ENCODE peak calls at places on chromosomes 4 and X, in five cellular contexts. R is CD8-positive, alpha-beta T cell; J is fibroblast of lung; D is lung; Y is astrocyte. W is an unnamed sample.

GRCh38 chr4:22029803-22030202 is 81.2 kb upstream of the KCNIP4 start:
- DNase-seq in R (no peak), J (no peak), D (no peak), Y (no peak), W (no peak)

GRCh38 chr4:89929425-89930272 is 35.0 kb downstream of the MMRN1 start:
- DNase-seq in R (no peak), D (no peak), Y (no peak), J (peak; percentile 6), W (no peak)

GRCh38 chr4:75511841-75512240 is 2.4 kb downstream of the RCHY1 start:
- DNase-seq in J (no peak), R (no peak), Y (no peak), D (no peak), W (no peak)

GRCh38 chr4:85741921-85742591 is 267.1 kb downstream of the ARHGAP24 start:
- DNase-seq in Y (no peak), J (no peak), R (no peak), D (no peak), W (peak; percentile 96)

GRCh38 chr4:138916763-138917162 is 98.8 kb upstream of the NOCT start:
- DNase-seq in R (no peak), J (no peak), D (no peak), Y (no peak), W (no peak)

GRCh38 chr4:182507808-182508207 is 264.6 kb downstream of the TENM3 start:
- DNase-seq in D (no peak), Y (no peak), J (peak; percentile 23), R (no peak), W (no peak)

GRCh38 chr4:141919648-141920047 is 283.3 kb downstream of the IL15 start:
- DNase-seq in J (no peak), R (no peak), D (no peak), Y (no peak), W (no peak)

GRCh38 chr4:138540056-138540800 is 298.1 kb upstream of the SLC7A11 start:
- DNase-seq in Y (peak; percentile 59), D (no peak), R (no peak), J (peak; percentile 71), W (no peak)

GRCh38 chr4:126267689-126268088 is 952.9 kb downstream of the FAT4 start:
- DNase-seq in R (no peak), Y (peak; percentile 54), J (peak; percentile 53), D (no peak), W (no peak)

GRCh38 chr4:7787067-7787466 is 152.6 kb downstream of the AFAP1 start:
- DNase-seq in R (no peak), Y (no peak), D (no peak), J (no peak), W (no peak)

GRCh38 chrX:154732421-154733071 is 18.3 kb downstream of the GAB3 start:
- DNase-seq in Y (peak; percentile 81), D (no peak), J (peak; percentile 86), R (no peak), W (no peak)
- H3K4me1 ChIP-seq in Y (peaks cover 79% of the 10 kb centered on the region), D (peaks cover 28% of the 10 kb centered on the region), J (peaks cover 32% of the 10 kb centered on the region), R (peaks cover 88% of the 10 kb centered on the region), W (peaks cover 2% of the 10 kb centered on the region)

DNA sequence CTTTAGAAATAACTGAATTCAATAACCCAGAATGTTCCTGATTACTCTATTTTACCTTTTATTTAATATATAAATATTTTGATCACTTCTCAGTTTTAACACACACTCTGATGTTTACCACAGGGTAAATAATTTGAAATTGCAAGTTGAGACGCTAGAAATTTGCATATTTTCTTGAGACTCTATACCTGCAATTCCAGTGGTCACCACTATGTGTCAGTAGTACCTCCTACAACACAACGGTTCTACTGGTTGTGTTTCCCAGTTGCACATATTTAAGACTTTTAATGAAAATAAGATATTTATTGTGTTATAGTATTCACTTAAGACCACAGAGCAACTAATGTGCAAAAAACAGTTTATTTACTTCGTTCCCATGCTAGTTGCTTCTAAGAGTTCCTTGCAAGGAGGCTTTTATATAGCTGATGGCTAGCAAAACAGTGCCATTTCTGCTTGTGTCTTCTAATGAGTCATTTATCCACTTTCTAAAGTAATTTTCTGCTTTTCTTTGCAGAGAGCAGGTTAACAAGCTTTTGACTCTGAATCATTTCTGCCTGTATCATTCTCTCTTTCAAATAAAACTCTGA is 98.9 kb upstream of the PDLIM3 start:
- DNase-seq in D (no peak), Y (no peak), J (no peak), R (no peak), W (no peak)
- TF ChIP-seq CTCF in D (no peak), Y (peak; percentile 50), J (peak; percentile 26), R (no peak), W (peak; percentile 49)

GRCh38 chr4:94420356-94420755 is 31.4 kb upstream of the PDLIM5 start:
- DNase-seq in R (no peak), D (no peak), J (no peak), Y (no peak), W (no peak)
- H3K9me3 ChIP-seq in R (no peaks in the 10 kb centered on the region), D (peaks cover 1% of the 10 kb centered on the region), J (no peaks in the 10 kb centered on the region), Y (no peaks in the 10 kb centered on the region), W (no peaks in the 10 kb centered on the region)

DNA sequence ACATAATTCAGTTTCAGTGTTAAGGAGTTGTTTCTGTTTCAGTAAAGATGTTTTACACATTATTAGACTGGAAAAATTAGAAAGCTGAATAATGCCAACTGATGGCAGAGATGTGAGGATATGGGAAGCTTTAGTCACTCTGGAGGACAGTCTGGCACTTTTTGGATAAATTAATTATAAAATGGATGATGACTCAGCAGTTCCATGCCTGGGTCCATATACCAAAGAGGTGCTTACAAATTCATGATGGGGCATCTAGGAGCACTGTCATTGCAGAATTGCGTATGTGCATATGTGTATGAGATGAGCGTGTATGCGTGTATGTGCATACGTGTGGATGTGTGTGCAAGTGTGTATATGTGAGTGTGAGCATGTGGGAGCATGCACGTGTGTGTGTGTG is 31.2 kb upstream of the ANKRD50 start:
- DNase-seq in D (no peak), Y (no peak), J (no peak), R (no peak), W (no peak)
- H3K4me1 ChIP-seq in D (no peaks in the 10 kb centered on the region), Y (no peaks in the 10 kb centered on the region), J (peaks cover 5% of the 10 kb centered on the region), R (no peaks in the 10 kb centered on the region), W (no peaks in the 10 kb centered on the region)

GRCh38 chr4:48021086-48021485 is 4.5 kb downstream of the NIPAL1 start:
- DNase-seq in D (no peak), J (no peak), R (no peak), Y (no peak), W (no peak)

GRCh38 chr4:48027653-48028052 is 11.1 kb downstream of the NIPAL1 start:
- DNase-seq in Y (no peak), D (no peak), R (no peak), J (no peak), W (no peak)

GRCh38 chr4:48025005-48025404 is 8.4 kb downstream of the NIPAL1 start:
- DNase-seq in D (no peak), Y (peak; percentile 65), R (no peak), J (peak; percentile 73), W (no peak)

GRCh38 chr4:48022192-48022799 is 5.7 kb downstream of the NIPAL1 start:
- DNase-seq in Y (peak; percentile 51), D (no peak), R (no peak), J (peak; percentile 68), W (no peak)

GRCh38 chr4:48024522-48024921 is 8.0 kb downstream of the NIPAL1 start:
- DNase-seq in J (no peak), R (no peak), D (no peak), Y (peak; percentile 11), W (no peak)
- TF ChIP-seq CTCF in J (no peak), R (no peak), D (no peak), Y (no peak), W (no peak)

GRCh38 chrX:63963382-63963781 is 178.4 kb upstream of the ARHGEF9 start:
- DNase-seq in J (no peak), D (no peak), R (no peak), Y (no peak), W (no peak)
- H3K9me3 ChIP-seq in J (no peaks in the 10 kb centered on the region), D (no peaks in the 10 kb centered on the region), R (no peaks in the 10 kb centered on the region), Y (no peaks in the 10 kb centered on the region), W (no peaks in the 10 kb centered on the region)

DNA sequence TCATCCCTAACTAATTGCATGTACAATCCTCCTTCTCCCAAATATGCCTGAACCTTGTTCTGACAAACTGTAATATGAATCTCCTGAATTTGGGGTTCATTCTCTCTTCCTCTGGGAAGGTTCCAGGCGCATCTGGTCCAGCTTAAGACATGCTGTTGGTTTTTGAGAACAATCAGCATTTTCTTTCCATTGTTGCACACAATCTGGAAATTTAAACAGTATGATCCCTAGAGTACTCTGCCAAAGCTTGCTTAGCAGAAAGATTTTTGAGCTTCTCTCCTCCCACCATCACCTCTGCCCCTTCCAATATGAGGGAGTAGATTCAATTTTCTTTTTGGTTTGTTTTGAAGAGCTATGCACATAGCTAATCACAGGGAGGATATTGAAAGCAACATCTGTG is 50.1 kb downstream of the SRPX start:
- DNase-seq in D (no peak), R (no peak), Y (no peak), J (no peak), W (no peak)
- H3K4me1 ChIP-seq in D (peaks cover 1% of the 10 kb centered on the region), R (no peaks in the 10 kb centered on the region), Y (no peaks in the 10 kb centered on the region), J (no peaks in the 10 kb centered on the region), W (no peaks in the 10 kb centered on the region)

DNA sequence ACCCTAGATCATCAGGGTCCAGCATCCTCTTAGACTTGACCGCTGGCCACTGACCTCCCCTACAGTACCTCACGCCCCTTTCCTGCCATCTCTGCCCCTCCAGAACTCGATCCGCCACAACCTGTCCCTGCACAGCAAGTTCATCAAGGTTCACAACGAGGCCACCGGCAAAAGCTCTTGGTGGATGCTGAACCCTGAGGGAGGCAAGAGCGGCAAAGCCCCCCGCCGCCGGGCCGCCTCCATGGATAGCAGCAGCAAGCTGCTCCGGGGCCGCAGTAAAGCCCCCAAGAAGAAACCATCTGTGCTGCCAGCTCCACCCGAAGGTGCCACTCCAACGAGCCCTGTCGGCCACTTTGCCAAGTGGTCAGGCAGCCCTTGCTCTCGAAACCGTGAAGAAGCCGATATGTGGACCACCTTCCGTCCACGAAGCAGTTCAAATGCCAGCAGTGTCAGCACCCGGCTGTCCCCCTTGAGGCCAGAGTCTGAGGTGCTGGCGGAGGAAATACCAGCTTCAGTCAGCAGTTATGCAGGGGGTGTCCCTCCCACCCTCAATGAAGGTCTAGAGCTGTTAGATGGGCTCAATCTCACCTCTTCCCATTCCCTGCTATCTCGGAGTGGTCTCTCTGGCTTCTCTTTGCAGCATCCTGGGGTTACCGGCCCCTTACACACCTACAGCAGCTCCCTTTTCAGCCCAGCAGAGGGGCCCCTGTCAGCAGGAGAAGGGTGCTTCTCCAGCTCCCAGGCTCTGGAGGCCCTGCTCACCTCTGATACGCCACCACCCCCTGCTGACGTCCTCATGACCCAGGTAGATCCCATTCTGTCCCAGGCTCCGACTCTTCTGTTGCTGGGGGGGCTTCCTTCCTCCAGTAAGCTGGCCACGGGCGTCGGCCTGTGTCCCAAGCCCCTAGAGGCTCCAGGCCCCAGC is 5.2 kb downstream of the FOXO4 start:
- DNase-seq in R (peak; percentile 32), Y (no peak), J (no peak), D (no peak), W (no peak)
- TF ChIP-seq CTCF in R (no peak), Y (no peak), J (no peak), D (no peak), W (no peak)